ENCODE peak calls at places on chromosomes 11 and 22, in eight cellular contexts. One of them, this sample, is unnamed.

GRCh38 chr11:14314127-14314526 is 44.9 kb downstream of the RRAS2 start:
- DNase-seq in body of pancreas: no peak
- DNase-seq in OCI-M1: no peak
- DNase-seq in brain microvascular endothelial cell: no peak
- DNase-seq in K562: no peak
- DNase-seq in HFFc6: no peak
- DNase-seq in NCI-H774: no peak
- DNase-seq in fibroblast of mammary gland: no peak
- DNase-seq in this sample: no peak

GRCh38 chr11:78798567-78799170 is 224.0 kb upstream of the NARS2 start:
- DNase-seq in fibroblast of mammary gland: peak
- DNase-seq in brain microvascular endothelial cell: peak
- DNase-seq in body of pancreas: peak
- DNase-seq in K562: peak
- DNase-seq in OCI-M1: peak
- DNase-seq in NCI-H774: no peak
- DNase-seq in HFFc6: no peak
- DNase-seq in this sample: peak

GRCh38 chr22:30881361-30882180 is 87.0 kb downstream of the MORC2 start:
- DNase-seq in K562: peak
- DNase-seq in NCI-H774: no peak
- DNase-seq in brain microvascular endothelial cell: no peak
- DNase-seq in HFFc6: no peak
- DNase-seq in OCI-M1: peak
- DNase-seq in fibroblast of mammary gland: no peak
- DNase-seq in body of pancreas: peak
- DNase-seq in this sample: peak

GRCh38 chr11:873723-874122 is 31.1 kb downstream of the TSPAN4 start:
- DNase-seq in HFFc6: no peak
- DNase-seq in fibroblast of mammary gland: no peak
- DNase-seq in body of pancreas: no peak
- DNase-seq in K562: no peak
- DNase-seq in NCI-H774: no peak
- DNase-seq in OCI-M1: no peak
- DNase-seq in brain microvascular endothelial cell: no peak
- DNase-seq in this sample: no peak

GRCh38 chr11:115606223-115607220 is 102.3 kb upstream of the CADM1 start:
- DNase-seq in K562: no peak
- DNase-seq in OCI-M1: no peak
- DNase-seq in HFFc6: no peak
- DNase-seq in brain microvascular endothelial cell: peak
- DNase-seq in NCI-H774: no peak
- DNase-seq in body of pancreas: peak
- DNase-seq in fibroblast of mammary gland: no peak
- DNase-seq in this sample: no peak

GRCh38 chr11:65366340-65366773 is 11.8 kb downstream of the TIGD3 start:
- DNase-seq in brain microvascular endothelial cell: peak
- DNase-seq in OCI-M1: peak
- DNase-seq in NCI-H774: peak
- DNase-seq in HFFc6: peak
- DNase-seq in body of pancreas: peak
- DNase-seq in K562: peak
- DNase-seq in fibroblast of mammary gland: peak
- DNase-seq in this sample: peak

GRCh38 chr11:121936781-121937447 is 179.1 kb downstream of the BLID start:
- DNase-seq in HFFc6: peak
- DNase-seq in fibroblast of mammary gland: peak
- DNase-seq in OCI-M1: no peak
- DNase-seq in K562: no peak
- DNase-seq in body of pancreas: no peak
- DNase-seq in brain microvascular endothelial cell: peak
- DNase-seq in NCI-H774: no peak
- DNase-seq in this sample: no peak

GRCh38 chr11:70229737-70230136 is 26.6 kb downstream of the FADD start:
- DNase-seq in body of pancreas: no peak
- DNase-seq in brain microvascular endothelial cell: no peak
- DNase-seq in OCI-M1: no peak
- DNase-seq in HFFc6: no peak
- DNase-seq in K562: no peak
- DNase-seq in fibroblast of mammary gland: no peak
- DNase-seq in NCI-H774: no peak
- DNase-seq in this sample: no peak

GRCh38 chr11:132335311-132335710 is 964.9 kb downstream of the NTM start:
- DNase-seq in OCI-M1: no peak
- DNase-seq in K562: no peak
- DNase-seq in body of pancreas: no peak
- DNase-seq in brain microvascular endothelial cell: no peak
- DNase-seq in HFFc6: no peak
- DNase-seq in NCI-H774: no peak
- DNase-seq in fibroblast of mammary gland: no peak
- DNase-seq in this sample: no peak

GRCh38 chr11:2482199-2482598 is 37.4 kb downstream of the KCNQ1 start:
- DNase-seq in OCI-M1: no peak
- DNase-seq in NCI-H774: peak
- DNase-seq in K562: no peak
- DNase-seq in body of pancreas: no peak
- DNase-seq in HFFc6: no peak
- DNase-seq in fibroblast of mammary gland: no peak
- DNase-seq in brain microvascular endothelial cell: no peak
- DNase-seq in this sample: no peak

GRCh38 chr11:129853508-129854228 is 38.0 kb downstream of the TMEM45B start:
- DNase-seq in brain microvascular endothelial cell: no peak
- DNase-seq in K562: no peak
- DNase-seq in body of pancreas: peak
- DNase-seq in OCI-M1: no peak
- DNase-seq in fibroblast of mammary gland: peak
- DNase-seq in HFFc6: no peak
- DNase-seq in NCI-H774: peak
- DNase-seq in this sample: peak

GRCh38 chr11:95713428-95713827 is 76.2 kb downstream of the FAM76B start:
- DNase-seq in body of pancreas: no peak
- DNase-seq in K562: no peak
- DNase-seq in OCI-M1: no peak
- DNase-seq in NCI-H774: no peak
- DNase-seq in brain microvascular endothelial cell: no peak
- DNase-seq in HFFc6: no peak
- DNase-seq in fibroblast of mammary gland: no peak
- DNase-seq in this sample: no peak

GRCh38 chr11:130773436-130773835 is 142.8 kb downstream of the SNX19 start:
- DNase-seq in OCI-M1: no peak
- DNase-seq in fibroblast of mammary gland: no peak
- DNase-seq in NCI-H774: no peak
- DNase-seq in brain microvascular endothelial cell: no peak
- DNase-seq in K562: no peak
- DNase-seq in body of pancreas: no peak
- DNase-seq in HFFc6: no peak
- DNase-seq in this sample: no peak

GRCh38 chr11:86291466-86292262 is 10.4 kb upstream of the HIKESHI start:
- DNase-seq in brain microvascular endothelial cell: peak
- DNase-seq in OCI-M1: peak
- DNase-seq in HFFc6: peak
- DNase-seq in fibroblast of mammary gland: peak
- DNase-seq in NCI-H774: peak
- DNase-seq in K562: peak
- DNase-seq in body of pancreas: peak
- DNase-seq in this sample: peak

GRCh38 chr11:12421386-12421785 is 44.0 kb downstream of the PARVA start:
- DNase-seq in NCI-H774: no peak
- DNase-seq in brain microvascular endothelial cell: no peak
- DNase-seq in OCI-M1: no peak
- DNase-seq in fibroblast of mammary gland: no peak
- DNase-seq in HFFc6: no peak
- DNase-seq in K562: no peak
- DNase-seq in body of pancreas: no peak
- DNase-seq in this sample: no peak

GRCh38 chr22:37370306-37370979 is 56.8 kb downstream of the ELFN2 start:
- DNase-seq in OCI-M1: peak
- DNase-seq in brain microvascular endothelial cell: no peak
- DNase-seq in fibroblast of mammary gland: no peak
- DNase-seq in K562: no peak
- DNase-seq in HFFc6: no peak
- DNase-seq in body of pancreas: peak
- DNase-seq in NCI-H774: no peak
- DNase-seq in this sample: no peak

GRCh38 chr11:46719543-46720218 is 668 bp downstream of the F2 start:
- DNase-seq in NCI-H774: no peak
- DNase-seq in OCI-M1: no peak
- DNase-seq in body of pancreas: no peak
- DNase-seq in brain microvascular endothelial cell: no peak
- DNase-seq in fibroblast of mammary gland: no peak
- DNase-seq in HFFc6: no peak
- DNase-seq in K562: no peak
- DNase-seq in this sample: no peak

GRCh38 chr11:26618441-26618840 is 46.4 kb upstream of the MUC15 start:
- DNase-seq in NCI-H774: no peak
- DNase-seq in HFFc6: no peak
- DNase-seq in K562: no peak
- DNase-seq in body of pancreas: no peak
- DNase-seq in fibroblast of mammary gland: no peak
- DNase-seq in brain microvascular endothelial cell: no peak
- DNase-seq in OCI-M1: no peak
- DNase-seq in this sample: no peak

GRCh38 chr22:29427176-29427760 is 11.1 kb upstream of the RFPL1 start:
- DNase-seq in OCI-M1: no peak
- DNase-seq in K562: no peak
- DNase-seq in brain microvascular endothelial cell: no peak
- DNase-seq in body of pancreas: no peak
- DNase-seq in NCI-H774: no peak
- DNase-seq in fibroblast of mammary gland: peak
- DNase-seq in HFFc6: no peak
- DNase-seq in this sample: no peak

GRCh38 chr11:61657566-61657965 is 22.6 kb upstream of the DAGLA start:
- DNase-seq in fibroblast of mammary gland: no peak
- DNase-seq in HFFc6: no peak
- DNase-seq in OCI-M1: no peak
- DNase-seq in K562: no peak
- DNase-seq in body of pancreas: peak
- DNase-seq in NCI-H774: no peak
- DNase-seq in brain microvascular endothelial cell: no peak
- DNase-seq in this sample: peak

GRCh38 chr11:33690290-33691050 is 10.2 kb downstream of the C11orf91 start:
- DNase-seq in K562: no peak
- DNase-seq in fibroblast of mammary gland: peak
- DNase-seq in body of pancreas: peak
- DNase-seq in brain microvascular endothelial cell: peak
- DNase-seq in NCI-H774: no peak
- DNase-seq in OCI-M1: no peak
- DNase-seq in HFFc6: peak
- DNase-seq in this sample: peak

GRCh38 chr11:116579857-116580727 is 192.7 kb downstream of the BUD13 start:
- DNase-seq in body of pancreas: no peak
- DNase-seq in brain microvascular endothelial cell: no peak
- DNase-seq in HFFc6: no peak
- DNase-seq in OCI-M1: no peak
- DNase-seq in fibroblast of mammary gland: no peak
- DNase-seq in K562: no peak
- DNase-seq in NCI-H774: no peak
- DNase-seq in this sample: peak

GRCh38 chr22:30423296-30423958 is 2.1 kb upstream of the MTFP1 start:
- DNase-seq in fibroblast of mammary gland: no peak
- DNase-seq in K562: peak
- DNase-seq in OCI-M1: peak
- DNase-seq in HFFc6: no peak
- DNase-seq in NCI-H774: no peak
- DNase-seq in brain microvascular endothelial cell: no peak
- DNase-seq in body of pancreas: no peak
- DNase-seq in this sample: no peak